ENCODE peak calls at places on chromosomes 3 and 15, in nine cellular contexts. L, C, X, O, B, U, V, T and K are unnamed samples.
A peak's percentile ranks its signal among the peaks of the same experiment; 100 is the strongest.

GRCh38 chr15:52257734-52258062 is 37.9 kb downstream of the MYO5C start:
- DNase-seq in B (no peak), O (peak; percentile 68), C (no peak), X (peak; percentile 0), V (no peak), T (peak; percentile 91), L (peak; percentile 86), U (peak; percentile 70), K (no peak)

GRCh38 chr3:45779746-45780735 is 16.3 kb downstream of the SLC6A20 start:
- DNase-seq in O (no peak), C (no peak), L (no peak), B (no peak), V (no peak), X (no peak), T (no peak), U (no peak), K (no peak)

GRCh38 chr15:79172032-79172481 is 81.5 kb upstream of the RASGRF1 start:
- DNase-seq in X (no peak), L (no peak), B (no peak), U (no peak), C (no peak), O (no peak), V (no peak), T (peak; percentile 45), K (no peak)

GRCh38 chr3:156837130-156837529 is 11.0 kb downstream of the LEKR1 start:
- DNase-seq in O (peak; percentile 75), L (no peak), U (peak; percentile 49), T (peak; percentile 10), C (no peak), B (no peak), X (no peak), V (no peak), K (no peak)

GRCh38 chr3:180180795-180181194 is 144.1 kb upstream of the PEX5L start:
- DNase-seq in X (no peak), U (peak; percentile 52), T (no peak), V (no peak), O (peak; percentile 84), C (no peak), L (peak; percentile 86), B (no peak), K (no peak)

GRCh38 chr3:141305436-141305835 is 62.9 kb upstream of the ZBTB38 start:
- DNase-seq in X (peak; percentile 11), U (peak; percentile 37), T (peak; percentile 69), O (peak; percentile 68), L (peak; percentile 64), C (no peak), V (no peak), B (no peak), K (no peak)

GRCh38 chr15:90219421-90220141 is 14.2 kb downstream of the CIB1 start:
- DNase-seq in V (no peak), L (no peak), U (no peak), X (no peak), T (no peak), C (no peak), O (no peak), B (peak; percentile 42), K (peak; percentile 61)

GRCh38 chr15:65329991-65330735 is 25.7 kb downstream of the RNU5B-1 start:
- DNase-seq in C (no peak), B (no peak), X (no peak), L (no peak), U (no peak), O (no peak), V (no peak), T (no peak), K (no peak)

GRCh38 chr3:146468234-146468931 is 978 bp downstream of the PLSCR2 start:
- DNase-seq in L (peak; percentile 52), C (no peak), T (no peak), U (peak; percentile 8), X (no peak), V (peak; percentile 32), B (no peak), O (peak; percentile 36), K (no peak)

GRCh38 chr3:46141807-46142206 is 66.3 kb downstream of the CCR1 start:
- DNase-seq in X (no peak), U (no peak), L (no peak), V (no peak), C (no peak), O (no peak), T (no peak), B (no peak), K (no peak)

GRCh38 chr15:97995881-97996603 is 35.5 kb downstream of the ARRDC4 start:
- DNase-seq in B (no peak), O (peak; percentile 15), T (peak; percentile 71), V (no peak), X (no peak), C (no peak), L (peak; percentile 43), U (peak; percentile 31), K (peak; percentile 31)

GRCh38 chr15:62896380-62896866 is 146.1 kb upstream of the TPM1 start:
- DNase-seq in C (no peak), V (no peak), U (no peak), L (no peak), B (no peak), X (no peak), T (peak; percentile 85), O (no peak), K (no peak)

GRCh38 chr3:14462738-14463137 is 60.3 kb downstream of the SLC6A6 start:
- DNase-seq in O (no peak), T (no peak), V (no peak), X (no peak), L (no peak), B (no peak), C (no peak), U (no peak), K (no peak)

GRCh38 chr15:82554857-82555256 is 14.6 kb upstream of the RPS17 start:
- DNase-seq in L (no peak), C (no peak), V (no peak), X (no peak), B (no peak), U (no peak), T (peak; percentile 36), O (no peak), K (no peak)

GRCh38 chr3:160486459-160486869 is 36.9 kb upstream of the TRIM59 start:
- DNase-seq in T (peak; percentile 60), O (peak; percentile 67), C (no peak), X (peak; percentile 19), B (no peak), V (no peak), L (peak; percentile 72), U (peak; percentile 50), K (no peak)

GRCh38 chr3:13600950-13601691 is 52.2 kb downstream of the FBLN2 start:
- DNase-seq in V (no peak), O (peak; percentile 30), U (peak; percentile 67), B (no peak), T (peak; percentile 95), C (no peak), X (no peak), L (peak; percentile 82), K (no peak)

GRCh38 chr15:50594311-50594710 is 47.8 kb upstream of the USP50 start:
- DNase-seq in X (no peak), T (no peak), L (no peak), C (no peak), U (no peak), O (no peak), B (no peak), V (no peak), K (no peak)

GRCh38 chr3:8069981-8070380 is 431.6 kb upstream of the LMCD1 start:
- DNase-seq in T (no peak), C (no peak), U (peak; percentile 78), X (no peak), O (peak; percentile 78), L (no peak), V (no peak), B (no peak), K (no peak)